ENCODE peak calls at places on chromosomes 6 and 20, in nine cellular contexts. Z, X, H, V, T, S, Q, A and K are unnamed samples.

GRCh38 chr20:4261333-4262284 is 246.3 kb upstream of the RNF24 start:
- DNase-seq in Z (no peak), X (no peak), H (no peak), V (no peak), T (peak), S (peak), Q (no peak), A (no peak), K (no peak)

GRCh38 chr6:30824698-30825097 is 59.6 kb upstream of the DDR1 start:
- DNase-seq in Z (no peak), X (no peak), H (no peak), V (no peak), T (no peak), S (no peak), Q (no peak), A (no peak), K (no peak)

GRCh38 chr6:90983462-90983861 is 396.6 kb upstream of the MAP3K7 start:
- DNase-seq in Z (no peak), X (no peak), H (no peak), V (no peak), T (no peak), S (no peak), Q (no peak), A (no peak), K (no peak)

GRCh38 chr20:13515796-13516533 is 122.8 kb downstream of the TASP1 start:
- DNase-seq in Z (no peak), X (no peak), H (no peak), V (no peak), T (no peak), S (no peak), Q (no peak), A (no peak), K (no peak)

GRCh38 chr6:122663981-122664380 is 53.8 kb downstream of the PKIB start:
- DNase-seq in Z (no peak), X (no peak), H (no peak), V (no peak), T (no peak), S (no peak), Q (no peak), A (no peak), K (no peak)

GRCh38 chr6:107539409-107539808 is 49.5 kb downstream of the SOBP start:
- DNase-seq in Z (no peak), X (no peak), H (no peak), V (no peak), T (peak), S (no peak), Q (no peak), A (no peak), K (no peak)

GRCh38 chr6:38345586-38345985 is 294.1 kb downstream of the BTBD9 start:
- DNase-seq in Z (no peak), X (no peak), H (no peak), V (no peak), T (no peak), S (no peak), Q (no peak), A (no peak), K (no peak)

GRCh38 chr6:43669050-43669921 is 18.3 kb downstream of the MRPS18A start:
- DNase-seq in Z (peak), X (peak), H (no peak), V (peak), T (peak), S (no peak), Q (no peak), A (peak), K (no peak)

GRCh38 chr6:142537612-142538478 is 236.0 kb downstream of the ADGRG6 start:
- DNase-seq in Z (no peak), X (no peak), H (peak), V (no peak), T (no peak), S (peak), Q (no peak), A (no peak), K (no peak)

GRCh38 chr20:2799688-2800589 is 488 bp downstream of the CPXM1 start:
- DNase-seq in Z (no peak), X (no peak), H (peak), V (no peak), T (peak), S (no peak), Q (no peak), A (no peak), K (no peak)

GRCh38 chr20:38215789-38216182 is 44.7 kb downstream of the KIAA1755 start:
- DNase-seq in Z (no peak), X (no peak), H (no peak), V (no peak), T (no peak), S (no peak), Q (no peak), A (no peak), K (no peak)

GRCh38 chr6:134866563-134866962 is 83.3 kb downstream of the ALDH8A1 start:
- DNase-seq in Z (no peak), X (no peak), H (no peak), V (no peak), T (no peak), S (no peak), Q (no peak), A (no peak), K (no peak)

GRCh38 chr6:39816744-39817143 is 24.6 kb downstream of the DAAM2 start:
- DNase-seq in Z (no peak), X (no peak), H (no peak), V (no peak), T (no peak), S (no peak), Q (no peak), A (peak), K (no peak)

GRCh38 chr6:170480045-170480714 is 72.9 kb downstream of the PSMB1 start:
- DNase-seq in Z (no peak), X (no peak), H (no peak), V (peak), T (peak), S (no peak), Q (no peak), A (no peak), K (no peak)

GRCh38 chr6:111730835-111731234 is 125.2 kb upstream of the TRAF3IP2 start:
- DNase-seq in Z (no peak), X (no peak), H (no peak), V (peak), T (peak), S (no peak), Q (no peak), A (no peak), K (no peak)

GRCh38 chr6:40482532-40482931 is 104.6 kb downstream of the LRFN2 start:
- DNase-seq in Z (no peak), X (no peak), H (no peak), V (peak), T (no peak), S (no peak), Q (no peak), A (no peak), K (no peak)

GRCh38 chr6:78462728-78463127 is 404.6 kb upstream of the IRAK1BP1 start:
- DNase-seq in Z (no peak), X (no peak), H (no peak), V (no peak), T (no peak), S (peak), Q (no peak), A (no peak), K (no peak)

GRCh38 chr6:20251525-20251924 is 39.3 kb upstream of the MBOAT1 start:
- DNase-seq in Z (no peak), X (no peak), H (no peak), V (no peak), T (no peak), S (no peak), Q (no peak), A (no peak), K (no peak)

GRCh38 chr6:33812669-33813068 is 8.9 kb upstream of the MLN start:
- DNase-seq in Z (no peak), X (peak), H (peak), V (no peak), T (peak), S (peak), Q (no peak), A (no peak), K (no peak)

GRCh38 chr6:97653517-97653916 is 370.5 kb upstream of the MMS22L start:
- DNase-seq in Z (no peak), X (no peak), H (no peak), V (no peak), T (no peak), S (no peak), Q (no peak), A (no peak), K (no peak)

GRCh38 chr6:133408543-133408942 is 167.4 kb downstream of the EYA4 start:
- DNase-seq in Z (no peak), X (no peak), H (no peak), V (no peak), T (no peak), S (no peak), Q (no peak), A (no peak), K (no peak)

GRCh38 chr6:142696123-142696522 is 248.9 kb downstream of the HIVEP2 start:
- DNase-seq in Z (no peak), X (no peak), H (no peak), V (no peak), T (peak), S (peak), Q (no peak), A (no peak), K (no peak)

GRCh38 chr20:50153500-50154377 is at the start of gene PEDS1:
- DNase-seq in Z (peak), X (peak), H (peak), V (peak), T (peak), S (peak), Q (peak), A (peak), K (peak)

GRCh38 chr6:52077961-52078613 is 9.3 kb downstream of the PKHD1 start:
- DNase-seq in Z (no peak), X (no peak), H (no peak), V (no peak), T (no peak), S (no peak), Q (no peak), A (no peak), K (no peak)

GRCh38 chr20:35257175-35257909 is 20.6 kb downstream of the MMP24OS start:
- DNase-seq in Z (no peak), X (no peak), H (no peak), V (no peak), T (peak), S (peak), Q (no peak), A (no peak), K (no peak)

GRCh38 chr6:100948381-100949133 is 67.4 kb upstream of the ASCC3 start:
- DNase-seq in Z (no peak), X (no peak), H (peak), V (no peak), T (no peak), S (no peak), Q (no peak), A (no peak), K (no peak)

GRCh38 chr6:84774174-84775158 is 10.1 kb upstream of the TBX18 start:
- DNase-seq in Z (peak), X (peak), H (no peak), V (peak), T (peak), S (no peak), Q (no peak), A (no peak), K (no peak)

GRCh38 chr6:37798436-37799262 is 20.9 kb upstream of the ZFAND3 start:
- DNase-seq in Z (no peak), X (no peak), H (no peak), V (no peak), T (no peak), S (no peak), Q (no peak), A (no peak), K (no peak)

GRCh38 chr20:58752565-58752964 is 60.0 kb downstream of the NPEPL1 start:
- DNase-seq in Z (no peak), X (no peak), H (no peak), V (no peak), T (no peak), S (no peak), Q (no peak), A (no peak), K (no peak)

GRCh38 chr6:10585232-10585887 is 64.2 kb downstream of the GCNT2 start:
- DNase-seq in Z (no peak), X (no peak), H (no peak), V (no peak), T (peak), S (no peak), Q (no peak), A (no peak), K (no peak)

GRCh38 chr6:24117016-24117415 is 9.0 kb upstream of the NRSN1 start:
- DNase-seq in Z (no peak), X (no peak), H (peak), V (no peak), T (no peak), S (peak), Q (no peak), A (no peak), K (no peak)

GRCh38 chr20:18625907-18626655 is 38.2 kb downstream of the DTD1 start:
- DNase-seq in Z (no peak), X (no peak), H (no peak), V (no peak), T (peak), S (no peak), Q (no peak), A (no peak), K (no peak)